ENCODE peak calls at places on chromosomes 1 and 21, in four cellular contexts. Y is CD4-positive, alpha-beta T cell; D is foreskin keratinocyte; W is AG04450. Q is an unnamed sample.
A peak's percentile ranks its signal among the peaks of the same experiment; 100 is the strongest.

GRCh38 chr1:243526180-243526579 is 270.3 kb downstream of the SDCCAG8 start:
- DNase-seq in Y (no peak), D (no peak), W (no peak), Q (no peak)

GRCh38 chr1:230231739-230232075 is 164.7 kb downstream of the GALNT2 start:
- DNase-seq in Y (no peak), D (no peak), W (no peak), Q (no peak)

GRCh38 chr1:53343831-53344668 is 16.2 kb upstream of the LRP8 start:
- DNase-seq in Y (no peak), D (no peak), W (no peak), Q (no peak)

GRCh38 chr1:228268891-228269285 is 61.0 kb downstream of the OBSCN start:
- DNase-seq in Y (no peak), D (no peak), W (no peak), Q (no peak)

GRCh38 chr1:229087906-229088305 is 183.0 kb upstream of the RAB4A start:
- DNase-seq in Y (no peak), D (no peak), W (no peak), Q (no peak)

GRCh38 chr1:224431726-224432125 is 2.9 kb downstream of the WDR26 start:
- DNase-seq in Y (no peak), D (no peak), W (no peak), Q (no peak)

GRCh38 chr1:107135466-107135865 is 5.4 kb upstream of the NTNG1 start:
- DNase-seq in Y (no peak), D (no peak), W (peak; percentile 11), Q (no peak)

GRCh38 chr1:117095237-117095636 is 26.3 kb downstream of the TRIM45 start:
- DNase-seq in Y (no peak), D (no peak), W (no peak), Q (no peak)

GRCh38 chr1:145977486-145978476 is 13.3 kb downstream of the POLR3GL start:
- DNase-seq in Y (peak; percentile 65), D (no peak), W (peak; percentile 63), Q (no peak)

GRCh38 chr1:240192851-240193250 is 101.2 kb downstream of the FMN2 start:
- DNase-seq in Y (no peak), D (no peak), W (no peak), Q (no peak)

GRCh38 chr1:23699280-23700179 is 7.9 kb downstream of the RPL11 start:
- DNase-seq in Y (no peak), D (no peak), W (no peak), Q (no peak)

GRCh38 chr1:53560572-53561487 is 101.6 kb downstream of the DMRTB1 start:
- DNase-seq in Y (no peak), D (no peak), W (no peak), Q (no peak)

GRCh38 chr1:189662190-189662589 is 815.5 kb downstream of the BRINP3 start:
- DNase-seq in Y (no peak), D (peak; percentile 35), W (no peak), Q (peak; percentile 16)

GRCh38 chr1:170929412-170929834 is 5.9 kb upstream of the MROH9 start:
- DNase-seq in Y (no peak), D (no peak), W (no peak), Q (no peak)

GRCh38 chr21:32119389-32119788 is 159.5 kb downstream of the MIS18A start:
- DNase-seq in Y (no peak), D (no peak), W (no peak), Q (no peak)

GRCh38 chr1:43367904-43368645 is at the start of gene ELOVL1:
- DNase-seq in Y (peak; percentile 86), D (peak; percentile 73), W (peak; percentile 41), Q (peak; percentile 61)

GRCh38 chr1:44347280-44347679 is 7.8 kb downstream of the ERI3 start:
- DNase-seq in Y (no peak), D (no peak), W (no peak), Q (no peak)

DNA sequence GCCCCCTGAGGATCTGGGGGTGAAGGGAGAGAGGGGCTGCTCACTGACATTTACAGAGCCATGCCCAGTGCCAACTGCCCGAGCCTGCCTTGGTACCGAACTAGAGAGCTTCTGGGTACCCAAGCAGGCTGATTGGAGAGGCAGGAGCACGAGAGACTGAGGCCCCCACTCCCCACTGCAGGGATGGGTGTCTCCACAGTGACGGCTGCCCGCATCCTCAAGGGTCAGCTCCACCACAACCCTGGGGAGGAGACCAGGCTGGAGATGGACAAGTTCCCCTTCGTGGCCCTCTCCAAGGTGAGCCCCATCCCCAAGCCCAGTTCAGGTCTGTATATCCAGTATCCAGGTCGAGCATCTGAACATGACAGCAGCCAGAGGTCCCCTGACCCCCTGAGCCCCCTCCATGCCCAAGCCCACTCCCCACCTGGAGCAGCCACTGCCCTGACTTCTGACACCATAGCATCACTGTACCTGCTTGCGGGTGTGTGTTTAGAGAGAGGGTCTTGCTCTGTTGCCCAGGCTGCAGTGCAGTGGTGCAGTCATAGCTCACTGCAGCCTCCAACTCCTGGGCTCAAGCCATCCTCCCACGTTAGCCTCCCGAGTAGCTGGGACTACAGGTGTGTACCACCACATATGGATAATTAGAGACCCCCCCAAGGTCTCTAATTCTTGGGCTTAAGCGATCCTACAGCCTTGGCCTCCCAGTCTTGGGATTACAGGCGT is 51.9 kb downstream of the ALPL start:
- DNase-seq in Y (no peak), D (no peak), W (no peak), Q (no peak)
- H3K27ac ChIP-seq in Y (no peak overlapping the region), D (no peak overlapping the region), W (no peak overlapping the region), Q (no peak overlapping the region)

GRCh38 chr1:211697356-211697755 is 21.9 kb upstream of the NEK2 start:
- DNase-seq in Y (no peak), D (no peak), W (no peak), Q (no peak)
- H3K27ac ChIP-seq in Y (no peak overlapping the region), D (no peak overlapping the region), W (no peak overlapping the region), Q (no peak overlapping the region)

GRCh38 chr1:235074335-235075120 is 54.1 kb downstream of the TOMM20 start:
- DNase-seq in Y (no peak), D (no peak), W (no peak), Q (no peak)

GRCh38 chr1:235073331-235073967 is 55.2 kb downstream of the TOMM20 start:
- DNase-seq in Y (no peak), D (peak; percentile 72), W (no peak), Q (peak; percentile 99)

GRCh38 chr1:235075121-235075954 is 53.3 kb downstream of the TOMM20 start:
- DNase-seq in Y (peak; percentile 21), D (peak; percentile 54), W (peak; percentile 78), Q (no peak)

GRCh38 chr1:235072096-235072495 is 56.5 kb downstream of the TOMM20 start:
- DNase-seq in Y (no peak), D (no peak), W (no peak), Q (no peak)

GRCh38 chr1:235073968-235074334 is 54.7 kb downstream of the TOMM20 start:
- DNase-seq in Y (no peak), D (no peak), W (no peak), Q (no peak)
- H3K27ac ChIP-seq in Y (no peak overlapping the region), D (peak overlapping the region; percentile 96), W (peak overlapping the region; percentile 65), Q (peak overlapping the region; percentile 89)

DNA sequence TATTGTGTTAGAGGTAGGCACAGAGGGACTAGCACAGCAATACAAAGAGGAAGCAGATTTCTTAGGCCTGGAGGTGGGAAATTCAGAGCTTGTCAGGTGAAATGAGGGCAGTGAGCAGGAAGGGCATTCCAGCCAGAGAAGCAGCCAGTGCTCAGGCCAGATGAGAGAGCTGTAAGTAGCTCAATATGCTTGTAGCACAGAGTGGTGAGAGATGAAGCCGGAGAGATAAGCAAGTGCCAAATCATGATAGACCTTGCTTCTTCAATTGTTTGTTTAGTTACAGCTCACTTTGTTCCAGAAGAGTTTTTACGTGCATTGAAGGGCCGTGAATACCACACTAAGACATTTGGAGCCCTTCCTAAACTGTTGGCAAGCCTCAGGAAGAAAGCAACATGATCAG is 42.0 kb upstream of the ADAMTS1 start:
- DNase-seq in Y (no peak), D (no peak), W (no peak), Q (no peak)
- H3K27ac ChIP-seq in Y (no peak overlapping the region), D (no peak overlapping the region), W (no peak overlapping the region), Q (no peak overlapping the region)

DNA sequence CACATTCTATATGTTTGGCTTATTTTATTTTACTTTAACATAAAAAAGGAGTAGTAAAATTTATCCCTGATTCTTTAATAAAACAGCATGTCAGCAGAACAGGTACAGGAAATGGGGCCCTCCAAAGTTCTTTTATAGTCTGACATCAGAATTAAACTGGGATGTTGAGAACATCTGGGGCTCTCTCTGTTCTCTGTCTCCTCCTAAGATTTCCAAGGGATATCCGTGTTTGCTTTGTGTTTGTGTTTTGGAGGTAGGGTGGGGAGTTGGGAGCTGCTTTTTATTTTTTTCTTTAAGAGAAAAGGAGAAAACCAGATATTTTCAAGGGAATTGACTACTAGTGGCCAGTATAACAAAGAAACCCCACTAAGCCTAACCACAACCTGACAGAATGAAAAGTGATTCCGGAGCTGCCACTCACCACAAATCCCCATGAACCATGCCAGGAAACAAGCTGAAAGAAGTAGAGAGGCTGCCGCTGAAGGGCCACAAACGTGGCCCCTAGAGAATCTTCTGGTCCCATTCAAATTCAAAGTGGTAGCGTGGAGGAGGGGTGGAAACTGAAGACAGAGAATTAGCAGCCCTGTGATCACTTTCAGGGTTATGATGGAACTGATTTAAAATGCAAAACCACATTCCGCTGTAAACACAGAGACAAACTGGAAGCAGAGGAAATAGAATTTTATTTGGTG is 369.6 kb upstream of the ADGRL2 start:
- DNase-seq in Y (no peak), D (no peak), W (no peak), Q (no peak)
- H3K27ac ChIP-seq in Y (no peak overlapping the region), D (no peak overlapping the region), W (no peak overlapping the region), Q (no peak overlapping the region)

DNA sequence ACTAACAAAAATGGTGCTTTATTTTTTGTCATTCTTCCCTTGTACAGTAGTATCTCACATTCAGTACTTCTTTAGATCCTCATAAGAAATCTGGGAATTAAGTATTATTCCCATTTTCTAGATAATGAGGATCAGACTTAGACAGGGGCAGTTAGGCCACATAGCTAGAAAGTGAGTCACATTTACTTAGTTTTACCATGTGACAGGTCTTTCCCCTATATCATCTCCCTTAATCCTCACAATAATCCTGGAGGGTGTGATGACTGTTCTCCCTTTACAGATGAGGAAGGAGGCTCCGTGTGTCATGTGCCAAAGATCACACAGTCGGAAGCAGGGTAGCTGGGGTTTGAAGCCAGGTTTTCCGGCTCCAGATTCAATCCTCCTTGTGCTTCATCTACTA is 54.7 kb downstream of the C8B start:
- DNase-seq in Y (no peak), D (peak; percentile 54), W (no peak), Q (peak; percentile 14)
- H3K27ac ChIP-seq in Y (no peak overlapping the region), D (no peak overlapping the region), W (no peak overlapping the region), Q (no peak overlapping the region)

GRCh38 chr1:20031161-20031560 is 38.8 kb upstream of the PLA2G5 start:
- DNase-seq in Y (no peak), D (no peak), W (no peak), Q (no peak)
- H3K27ac ChIP-seq in Y (no peak overlapping the region), D (no peak overlapping the region), W (no peak overlapping the region), Q (no peak overlapping the region)

Q was measured in epithelial cell of prostate.